ENCODE peak calls at places on chromosome X, in eight cellular contexts. One of them, this sample, is unnamed.

GRCh38 chrX:11319689-11320302 is 26.6 kb downstream of the AMELX start:
- DNase-seq in effector CD4-positive, alpha-beta T cell: no peak
- DNase-seq in adrenal gland: no peak
- DNase-seq in DMS153: no peak
- DNase-seq in amniotic stem cell: no peak
- DNase-seq in stomach: no peak
- DNase-seq in psoas muscle: no peak
- DNase-seq in Panc1: no peak
- DNase-seq in this sample: no peak

GRCh38 chrX:121755541-121755940 is 708.1 kb downstream of the GLUD2 start:
- DNase-seq in effector CD4-positive, alpha-beta T cell: no peak
- DNase-seq in Panc1: no peak
- DNase-seq in amniotic stem cell: no peak
- DNase-seq in adrenal gland: no peak
- DNase-seq in DMS153: no peak
- DNase-seq in stomach: no peak
- DNase-seq in psoas muscle: no peak
- DNase-seq in this sample: no peak

GRCh38 chrX:44903107-44903506 is 30.1 kb downstream of the KDM6A start:
- DNase-seq in DMS153: no peak
- DNase-seq in adrenal gland: no peak
- DNase-seq in stomach: no peak
- DNase-seq in Panc1: peak
- DNase-seq in effector CD4-positive, alpha-beta T cell: no peak
- DNase-seq in psoas muscle: no peak
- DNase-seq in amniotic stem cell: no peak
- DNase-seq in this sample: no peak

GRCh38 chrX:77436271-77436670 is 10.9 kb upstream of the FGF16 start:
- DNase-seq in amniotic stem cell: no peak
- DNase-seq in psoas muscle: no peak
- DNase-seq in adrenal gland: no peak
- DNase-seq in stomach: no peak
- DNase-seq in effector CD4-positive, alpha-beta T cell: no peak
- DNase-seq in DMS153: no peak
- DNase-seq in Panc1: no peak
- DNase-seq in this sample: no peak

GRCh38 chrX:127187095-127187494 is 367.6 kb downstream of the PRR32 start:
- DNase-seq in DMS153: no peak
- DNase-seq in Panc1: no peak
- DNase-seq in psoas muscle: no peak
- DNase-seq in effector CD4-positive, alpha-beta T cell: no peak
- DNase-seq in stomach: no peak
- DNase-seq in adrenal gland: no peak
- DNase-seq in amniotic stem cell: no peak
- DNase-seq in this sample: no peak

GRCh38 chrX:323721-324628 is 5.4 kb upstream of the GTPBP6 start:
- DNase-seq in amniotic stem cell: no peak
- DNase-seq in DMS153: no peak
- DNase-seq in adrenal gland: no peak
- DNase-seq in Panc1: peak
- DNase-seq in stomach: peak
- DNase-seq in effector CD4-positive, alpha-beta T cell: peak
- DNase-seq in psoas muscle: peak
- DNase-seq in this sample: peak

GRCh38 chrX:13840121-13840520 is 23.2 kb upstream of the GPM6B start:
- DNase-seq in Panc1: no peak
- DNase-seq in stomach: no peak
- DNase-seq in amniotic stem cell: no peak
- DNase-seq in adrenal gland: no peak
- DNase-seq in psoas muscle: no peak
- DNase-seq in effector CD4-positive, alpha-beta T cell: no peak
- DNase-seq in DMS153: no peak
- DNase-seq in this sample: no peak

GRCh38 chrX:50495616-50496015 is 25.0 kb upstream of the DGKK start:
- DNase-seq in adrenal gland: no peak
- DNase-seq in DMS153: no peak
- DNase-seq in effector CD4-positive, alpha-beta T cell: no peak
- DNase-seq in stomach: no peak
- DNase-seq in psoas muscle: no peak
- DNase-seq in Panc1: no peak
- DNase-seq in amniotic stem cell: no peak
- DNase-seq in this sample: no peak

GRCh38 chrX:46125139-46125538 is 420.1 kb downstream of the ZNF674 start:
- DNase-seq in adrenal gland: no peak
- DNase-seq in stomach: no peak
- DNase-seq in amniotic stem cell: no peak
- DNase-seq in DMS153: no peak
- DNase-seq in effector CD4-positive, alpha-beta T cell: no peak
- DNase-seq in Panc1: no peak
- DNase-seq in psoas muscle: no peak
- DNase-seq in this sample: no peak

GRCh38 chrX:119990995-119991787 is 47.6 kb upstream of the NKAP start:
- DNase-seq in Panc1: no peak
- DNase-seq in effector CD4-positive, alpha-beta T cell: no peak
- DNase-seq in psoas muscle: no peak
- DNase-seq in stomach: no peak
- DNase-seq in adrenal gland: no peak
- DNase-seq in amniotic stem cell: no peak
- DNase-seq in DMS153: no peak
- DNase-seq in this sample: no peak

GRCh38 chrX:15816453-15816838 is 26.2 kb downstream of the ZRSR2 start:
- DNase-seq in stomach: no peak
- DNase-seq in Panc1: no peak
- DNase-seq in DMS153: no peak
- DNase-seq in effector CD4-positive, alpha-beta T cell: no peak
- DNase-seq in amniotic stem cell: no peak
- DNase-seq in adrenal gland: no peak
- DNase-seq in psoas muscle: no peak
- DNase-seq in this sample: no peak

GRCh38 chrX:9816094-9816700 is 30.0 kb downstream of the SHROOM2 start:
- DNase-seq in stomach: no peak
- DNase-seq in amniotic stem cell: no peak
- DNase-seq in adrenal gland: no peak
- DNase-seq in psoas muscle: no peak
- DNase-seq in Panc1: no peak
- DNase-seq in effector CD4-positive, alpha-beta T cell: no peak
- DNase-seq in DMS153: no peak
- DNase-seq in this sample: no peak

GRCh38 chrX:12824944-12825343 is 33.7 kb downstream of the PRPS2 start:
- DNase-seq in Panc1: no peak
- DNase-seq in effector CD4-positive, alpha-beta T cell: no peak
- DNase-seq in psoas muscle: no peak
- DNase-seq in amniotic stem cell: no peak
- DNase-seq in stomach: no peak
- DNase-seq in adrenal gland: no peak
- DNase-seq in DMS153: no peak
- DNase-seq in this sample: no peak

GRCh38 chrX:66110112-66110511 is 53.9 kb upstream of the HEPH start:
- DNase-seq in psoas muscle: no peak
- DNase-seq in effector CD4-positive, alpha-beta T cell: no peak
- DNase-seq in adrenal gland: no peak
- DNase-seq in amniotic stem cell: peak
- DNase-seq in stomach: no peak
- DNase-seq in DMS153: no peak
- DNase-seq in Panc1: no peak
- DNase-seq in this sample: no peak

GRCh38 chrX:14420876-14421275 is 108.5 kb upstream of the GLRA2 start:
- DNase-seq in amniotic stem cell: no peak
- DNase-seq in adrenal gland: peak
- DNase-seq in stomach: no peak
- DNase-seq in DMS153: no peak
- DNase-seq in effector CD4-positive, alpha-beta T cell: no peak
- DNase-seq in psoas muscle: no peak
- DNase-seq in Panc1: no peak
- DNase-seq in this sample: no peak

GRCh38 chrX:136268051-136269048 is 17.1 kb upstream of the MAP7D3 start:
- DNase-seq in stomach: no peak
- DNase-seq in amniotic stem cell: peak
- DNase-seq in Panc1: no peak
- DNase-seq in psoas muscle: no peak
- DNase-seq in adrenal gland: peak
- DNase-seq in effector CD4-positive, alpha-beta T cell: peak
- DNase-seq in DMS153: no peak
- DNase-seq in this sample: peak

GRCh38 chrX:107656965-107657364 is 28.7 kb downstream of the PRPS1 start:
- DNase-seq in amniotic stem cell: no peak
- DNase-seq in DMS153: no peak
- DNase-seq in stomach: no peak
- DNase-seq in Panc1: no peak
- DNase-seq in adrenal gland: no peak
- DNase-seq in effector CD4-positive, alpha-beta T cell: no peak
- DNase-seq in psoas muscle: no peak
- DNase-seq in this sample: no peak

GRCh38 chrX:27964432-27964831 is 16.8 kb downstream of the DCAF8L1 start:
- DNase-seq in effector CD4-positive, alpha-beta T cell: no peak
- DNase-seq in psoas muscle: no peak
- DNase-seq in DMS153: no peak
- DNase-seq in Panc1: no peak
- DNase-seq in adrenal gland: no peak
- DNase-seq in stomach: no peak
- DNase-seq in amniotic stem cell: no peak
- DNase-seq in this sample: no peak

GRCh38 chrX:57453901-57454300 is 137.9 kb upstream of the ZXDB start:
- DNase-seq in adrenal gland: no peak
- DNase-seq in effector CD4-positive, alpha-beta T cell: no peak
- DNase-seq in psoas muscle: no peak
- DNase-seq in stomach: no peak
- DNase-seq in Panc1: peak
- DNase-seq in amniotic stem cell: no peak
- DNase-seq in DMS153: no peak
- DNase-seq in this sample: no peak

GRCh38 chrX:626745-627509 is 3.7 kb upstream of the SHOX start:
- DNase-seq in adrenal gland: peak
- DNase-seq in effector CD4-positive, alpha-beta T cell: no peak
- DNase-seq in Panc1: no peak
- DNase-seq in amniotic stem cell: no peak
- DNase-seq in DMS153: no peak
- DNase-seq in psoas muscle: no peak
- DNase-seq in stomach: no peak
- DNase-seq in this sample: no peak

GRCh38 chrX:150429577-150429976 is 66.5 kb downstream of the MAMLD1 start:
- DNase-seq in amniotic stem cell: no peak
- DNase-seq in adrenal gland: no peak
- DNase-seq in DMS153: no peak
- DNase-seq in effector CD4-positive, alpha-beta T cell: no peak
- DNase-seq in psoas muscle: no peak
- DNase-seq in Panc1: peak
- DNase-seq in stomach: no peak
- DNase-seq in this sample: no peak

GRCh38 chrX:45274576-45274975 is 73.9 kb upstream of the DIPK2B start:
- DNase-seq in stomach: no peak
- DNase-seq in effector CD4-positive, alpha-beta T cell: no peak
- DNase-seq in Panc1: no peak
- DNase-seq in DMS153: no peak
- DNase-seq in amniotic stem cell: no peak
- DNase-seq in psoas muscle: no peak
- DNase-seq in adrenal gland: no peak
- DNase-seq in this sample: no peak

GRCh38 chrX:100376581-100376980 is 33.5 kb downstream of the PCDH19 start:
- DNase-seq in effector CD4-positive, alpha-beta T cell: no peak
- DNase-seq in Panc1: no peak
- DNase-seq in amniotic stem cell: no peak
- DNase-seq in psoas muscle: no peak
- DNase-seq in stomach: no peak
- DNase-seq in adrenal gland: no peak
- DNase-seq in DMS153: no peak
- DNase-seq in this sample: no peak

GRCh38 chrX:154409222-154409871 is at the start of gene DNASE1L1:
- DNase-seq in amniotic stem cell: peak
- DNase-seq in psoas muscle: peak
- DNase-seq in effector CD4-positive, alpha-beta T cell: no peak
- DNase-seq in stomach: peak
- DNase-seq in Panc1: no peak
- DNase-seq in DMS153: no peak
- DNase-seq in adrenal gland: peak
- DNase-seq in this sample: peak

GRCh38 chrX:7144126-7144525 is 3.4 kb upstream of the STS start:
- DNase-seq in Panc1: no peak
- DNase-seq in stomach: no peak
- DNase-seq in psoas muscle: no peak
- DNase-seq in effector CD4-positive, alpha-beta T cell: no peak
- DNase-seq in DMS153: no peak
- DNase-seq in adrenal gland: no peak
- DNase-seq in amniotic stem cell: no peak
- DNase-seq in this sample: no peak

GRCh38 chrX:51747671-51748070 is 4.4 kb downstream of the GSPT2 start:
- DNase-seq in psoas muscle: no peak
- DNase-seq in DMS153: no peak
- DNase-seq in Panc1: no peak
- DNase-seq in adrenal gland: no peak
- DNase-seq in effector CD4-positive, alpha-beta T cell: no peak
- DNase-seq in stomach: no peak
- DNase-seq in amniotic stem cell: no peak
- DNase-seq in this sample: no peak

GRCh38 chrX:71938371-71938770 is 27.7 kb downstream of the NHSL2 start:
- DNase-seq in DMS153: no peak
- DNase-seq in adrenal gland: no peak
- DNase-seq in effector CD4-positive, alpha-beta T cell: no peak
- DNase-seq in psoas muscle: no peak
- DNase-seq in Panc1: no peak
- DNase-seq in amniotic stem cell: no peak
- DNase-seq in stomach: no peak
- DNase-seq in this sample: no peak

GRCh38 chrX:15310117-15310516 is 5.3 kb downstream of the ASB11 start:
- DNase-seq in effector CD4-positive, alpha-beta T cell: no peak
- DNase-seq in stomach: peak
- DNase-seq in adrenal gland: peak
- DNase-seq in psoas muscle: no peak
- DNase-seq in amniotic stem cell: no peak
- DNase-seq in Panc1: no peak
- DNase-seq in DMS153: peak
- DNase-seq in this sample: no peak

GRCh38 chrX:109841869-109842579 is 109.0 kb upstream of the ACSL4 start:
- DNase-seq in stomach: no peak
- DNase-seq in amniotic stem cell: no peak
- DNase-seq in DMS153: no peak
- DNase-seq in Panc1: no peak
- DNase-seq in effector CD4-positive, alpha-beta T cell: no peak
- DNase-seq in psoas muscle: no peak
- DNase-seq in adrenal gland: no peak
- DNase-seq in this sample: no peak

GRCh38 chrX:114599305-114599704 is 15.4 kb downstream of the HTR2C start:
- DNase-seq in adrenal gland: no peak
- DNase-seq in amniotic stem cell: no peak
- DNase-seq in DMS153: no peak
- DNase-seq in stomach: no peak
- DNase-seq in effector CD4-positive, alpha-beta T cell: no peak
- DNase-seq in Panc1: no peak
- DNase-seq in psoas muscle: no peak
- DNase-seq in this sample: no peak

GRCh38 chrX:154719132-154719675 is 31.7 kb downstream of the GAB3 start:
- DNase-seq in DMS153: no peak
- DNase-seq in psoas muscle: no peak
- DNase-seq in stomach: no peak
- DNase-seq in Panc1: no peak
- DNase-seq in adrenal gland: no peak
- DNase-seq in amniotic stem cell: no peak
- DNase-seq in effector CD4-positive, alpha-beta T cell: peak
- DNase-seq in this sample: no peak

GRCh38 chrX:149476513-149476912 is 28.6 kb downstream of the IDS start:
- DNase-seq in amniotic stem cell: no peak
- DNase-seq in Panc1: no peak
- DNase-seq in effector CD4-positive, alpha-beta T cell: no peak
- DNase-seq in stomach: no peak
- DNase-seq in DMS153: no peak
- DNase-seq in psoas muscle: no peak
- DNase-seq in adrenal gland: no peak
- DNase-seq in this sample: no peak

GRCh38 chrX:84724576-84724975 is 222.3 kb upstream of the HDX start:
- DNase-seq in Panc1: no peak
- DNase-seq in psoas muscle: no peak
- DNase-seq in amniotic stem cell: no peak
- DNase-seq in DMS153: no peak
- DNase-seq in stomach: no peak
- DNase-seq in effector CD4-positive, alpha-beta T cell: no peak
- DNase-seq in adrenal gland: no peak
- DNase-seq in this sample: no peak

GRCh38 chrX:15929231-15929630 is 74.6 kb upstream of the AP1S2 start:
- DNase-seq in psoas muscle: no peak
- DNase-seq in adrenal gland: no peak
- DNase-seq in stomach: no peak
- DNase-seq in DMS153: no peak
- DNase-seq in effector CD4-positive, alpha-beta T cell: no peak
- DNase-seq in amniotic stem cell: no peak
- DNase-seq in Panc1: no peak
- DNase-seq in this sample: no peak

This sample was measured in left colon.